ENCODE peak calls at places on chromosomes 6 and 20, in four cellular contexts. One of them, this sample, is unnamed.

GRCh38 chr20:19974621-19975435 is 42.3 kb upstream of the NAA20 start:
- DNase-seq in activated B cell treated with CpG ODN at 0.5 μM for 24 hours: no peak
- DNase-seq in mesothelial cell of epicardium: peak; percentile 76
- DNase-seq in breast epithelium: peak; percentile 82
- DNase-seq in this sample: no peak

GRCh38 chr6:55882731-55883595 is 7.6 kb upstream of the BMP5 start:
- DNase-seq in activated B cell treated with CpG ODN at 0.5 μM for 24 hours: no peak
- DNase-seq in mesothelial cell of epicardium: no peak
- DNase-seq in breast epithelium: no peak
- DNase-seq in this sample: no peak

GRCh38 chr20:10673176-10673830 is 496 bp downstream of the JAG1 start:
- DNase-seq in activated B cell treated with CpG ODN at 0.5 μM for 24 hours: peak; percentile 22
- DNase-seq in mesothelial cell of epicardium: peak; percentile 56
- DNase-seq in breast epithelium: no peak
- DNase-seq in this sample: no peak

GRCh38 chr6:133214267-133214666 is 26.9 kb upstream of the EYA4 start:
- DNase-seq in activated B cell treated with CpG ODN at 0.5 μM for 24 hours: no peak
- DNase-seq in mesothelial cell of epicardium: no peak
- DNase-seq in breast epithelium: no peak
- DNase-seq in this sample: no peak

GRCh38 chr20:57582432-57583288 is 21.8 kb downstream of the PCK1 start:
- DNase-seq in activated B cell treated with CpG ODN at 0.5 μM for 24 hours: no peak
- DNase-seq in mesothelial cell of epicardium: no peak
- DNase-seq in breast epithelium: no peak
- DNase-seq in this sample: no peak

GRCh38 chr20:5120189-5120484 is 379 bp upstream of the PCNA start:
- DNase-seq in activated B cell treated with CpG ODN at 0.5 μM for 24 hours: no peak
- DNase-seq in mesothelial cell of epicardium: no peak
- DNase-seq in breast epithelium: no peak
- DNase-seq in this sample: no peak

GRCh38 chr6:7238900-7239589 is 74.0 kb downstream of the SSR1 start:
- DNase-seq in activated B cell treated with CpG ODN at 0.5 μM for 24 hours: peak; percentile 71
- DNase-seq in mesothelial cell of epicardium: peak; percentile 76
- DNase-seq in breast epithelium: peak; percentile 79
- DNase-seq in this sample: no peak

GRCh38 chr6:149169761-149170359 is 147.7 kb upstream of the TAB2 start:
- DNase-seq in activated B cell treated with CpG ODN at 0.5 μM for 24 hours: no peak
- DNase-seq in mesothelial cell of epicardium: no peak
- DNase-seq in breast epithelium: no peak
- DNase-seq in this sample: no peak

GRCh38 chr6:146613947-146614346 is 15.2 kb downstream of the ADGB start:
- DNase-seq in activated B cell treated with CpG ODN at 0.5 μM for 24 hours: no peak
- DNase-seq in mesothelial cell of epicardium: no peak
- DNase-seq in breast epithelium: no peak
- DNase-seq in this sample: no peak

GRCh38 chr6:44432726-44433125 is 45.2 kb downstream of the CDC5L start:
- DNase-seq in activated B cell treated with CpG ODN at 0.5 μM for 24 hours: no peak
- DNase-seq in mesothelial cell of epicardium: no peak
- DNase-seq in breast epithelium: no peak
- DNase-seq in this sample: no peak

GRCh38 chr6:72943699-72944098 is 281.6 kb downstream of the KHDC1L start:
- DNase-seq in activated B cell treated with CpG ODN at 0.5 μM for 24 hours: no peak
- DNase-seq in mesothelial cell of epicardium: no peak
- DNase-seq in breast epithelium: no peak
- DNase-seq in this sample: no peak

GRCh38 chr6:111260570-111261298 is 173.4 kb downstream of the SLC16A10 start:
- DNase-seq in activated B cell treated with CpG ODN at 0.5 μM for 24 hours: no peak
- DNase-seq in mesothelial cell of epicardium: no peak
- DNase-seq in breast epithelium: no peak
- DNase-seq in this sample: no peak

GRCh38 chr6:122184260-122184934 is 215.1 kb upstream of the HSF2 start:
- DNase-seq in activated B cell treated with CpG ODN at 0.5 μM for 24 hours: no peak
- DNase-seq in mesothelial cell of epicardium: no peak
- DNase-seq in breast epithelium: no peak
- DNase-seq in this sample: no peak

GRCh38 chr20:32509639-32510066 is 75.5 kb downstream of the NOL4L start:
- DNase-seq in activated B cell treated with CpG ODN at 0.5 μM for 24 hours: no peak
- DNase-seq in mesothelial cell of epicardium: no peak
- DNase-seq in breast epithelium: peak; percentile 50
- DNase-seq in this sample: no peak

GRCh38 chr6:41462980-41463930 is 82.9 kb upstream of the FOXP4 start:
- DNase-seq in activated B cell treated with CpG ODN at 0.5 μM for 24 hours: no peak
- DNase-seq in mesothelial cell of epicardium: no peak
- DNase-seq in breast epithelium: peak; percentile 71
- DNase-seq in this sample: no peak

GRCh38 chr20:38649275-38649891 is 47.8 kb downstream of the ARHGAP40 start:
- DNase-seq in activated B cell treated with CpG ODN at 0.5 μM for 24 hours: no peak
- DNase-seq in mesothelial cell of epicardium: no peak
- DNase-seq in breast epithelium: no peak
- DNase-seq in this sample: no peak
- TF ChIP-seq CTCF in activated B cell treated with CpG ODN at 0.5 μM for 24 hours: no peak
- TF ChIP-seq CTCF in mesothelial cell of epicardium: no peak
- TF ChIP-seq CTCF in breast epithelium: no peak
- TF ChIP-seq CTCF in this sample: peak; percentile 44

GRCh38 chr6:167827588-167828324 is 1.0 kb downstream of the AFDN start:
- DNase-seq in activated B cell treated with CpG ODN at 0.5 μM for 24 hours: peak; percentile 46
- DNase-seq in mesothelial cell of epicardium: peak; percentile 64
- DNase-seq in breast epithelium: peak; percentile 49
- DNase-seq in this sample: no peak
- TF ChIP-seq CTCF in activated B cell treated with CpG ODN at 0.5 μM for 24 hours: no peak
- TF ChIP-seq CTCF in mesothelial cell of epicardium: no peak
- TF ChIP-seq CTCF in breast epithelium: no peak
- TF ChIP-seq CTCF in this sample: no peak

GRCh38 chr6:31738048-31738979 is 1.5 kb upstream of the MSH5 start:
- DNase-seq in activated B cell treated with CpG ODN at 0.5 μM for 24 hours: no peak
- DNase-seq in mesothelial cell of epicardium: no peak
- DNase-seq in breast epithelium: peak; percentile 74
- DNase-seq in this sample: no peak
- TF ChIP-seq CTCF in activated B cell treated with CpG ODN at 0.5 μM for 24 hours: no peak
- TF ChIP-seq CTCF in mesothelial cell of epicardium: no peak
- TF ChIP-seq CTCF in breast epithelium: peak; percentile 16
- TF ChIP-seq CTCF in this sample: peak; percentile 21

GRCh38 chr20:35561268-35561667 is 19.4 kb downstream of the ERGIC3 start:
- DNase-seq in activated B cell treated with CpG ODN at 0.5 μM for 24 hours: no peak
- DNase-seq in mesothelial cell of epicardium: no peak
- DNase-seq in breast epithelium: no peak
- DNase-seq in this sample: no peak
- TF ChIP-seq CTCF in activated B cell treated with CpG ODN at 0.5 μM for 24 hours: no peak
- TF ChIP-seq CTCF in mesothelial cell of epicardium: no peak
- TF ChIP-seq CTCF in breast epithelium: no peak
- TF ChIP-seq CTCF in this sample: peak; percentile 52

GRCh38 chr6:10256113-10256690 is 158.7 kb downstream of the TFAP2A start:
- DNase-seq in activated B cell treated with CpG ODN at 0.5 μM for 24 hours: no peak
- DNase-seq in mesothelial cell of epicardium: no peak
- DNase-seq in breast epithelium: no peak
- DNase-seq in this sample: no peak
- TF ChIP-seq CTCF in activated B cell treated with CpG ODN at 0.5 μM for 24 hours: no peak
- TF ChIP-seq CTCF in mesothelial cell of epicardium: peak; percentile 83
- TF ChIP-seq CTCF in breast epithelium: peak; percentile 15
- TF ChIP-seq CTCF in this sample: peak; percentile 19

GRCh38 chr20:1533059-1533458 is 24.4 kb downstream of the SIRPD start:
- DNase-seq in activated B cell treated with CpG ODN at 0.5 μM for 24 hours: no peak
- DNase-seq in mesothelial cell of epicardium: no peak
- DNase-seq in breast epithelium: no peak
- DNase-seq in this sample: no peak
- TF ChIP-seq CTCF in activated B cell treated with CpG ODN at 0.5 μM for 24 hours: no peak
- TF ChIP-seq CTCF in mesothelial cell of epicardium: no peak
- TF ChIP-seq CTCF in breast epithelium: no peak
- TF ChIP-seq CTCF in this sample: no peak

GRCh38 chr6:68196645-68197044 is 438.4 kb upstream of the ADGRB3 start:
- DNase-seq in activated B cell treated with CpG ODN at 0.5 μM for 24 hours: no peak
- DNase-seq in mesothelial cell of epicardium: no peak
- DNase-seq in breast epithelium: no peak
- DNase-seq in this sample: no peak
- TF ChIP-seq CTCF in activated B cell treated with CpG ODN at 0.5 μM for 24 hours: no peak
- TF ChIP-seq CTCF in mesothelial cell of epicardium: no peak
- TF ChIP-seq CTCF in breast epithelium: no peak
- TF ChIP-seq CTCF in this sample: peak; percentile 16

GRCh38 chr20:50348118-50348517 is 157.5 kb downstream of the CEBPB start:
- DNase-seq in activated B cell treated with CpG ODN at 0.5 μM for 24 hours: no peak
- DNase-seq in mesothelial cell of epicardium: no peak
- DNase-seq in breast epithelium: no peak
- DNase-seq in this sample: no peak
- TF ChIP-seq CTCF in activated B cell treated with CpG ODN at 0.5 μM for 24 hours: no peak
- TF ChIP-seq CTCF in mesothelial cell of epicardium: no peak
- TF ChIP-seq CTCF in breast epithelium: no peak
- TF ChIP-seq CTCF in this sample: no peak

DNA sequence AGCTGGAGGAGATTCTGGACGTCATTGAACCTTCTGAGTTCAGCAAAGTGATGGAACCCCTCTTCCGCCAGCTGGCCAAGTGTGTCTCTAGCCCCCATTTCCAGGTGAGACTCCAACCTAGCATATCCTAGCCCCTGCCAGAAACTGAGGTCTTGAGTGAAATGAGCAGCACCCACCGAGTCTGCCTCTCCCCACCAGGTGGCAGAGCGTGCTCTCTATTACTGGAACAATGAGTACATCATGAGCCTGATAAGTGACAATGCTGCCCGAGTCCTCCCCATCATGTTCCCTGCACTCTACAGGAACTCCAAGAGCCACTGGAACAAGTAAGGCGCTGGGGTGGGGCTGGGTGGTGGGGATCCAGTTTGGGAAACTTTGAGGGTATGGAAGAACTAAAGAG is 4.6 kb downstream of the MEA1 start:
- DNase-seq in activated B cell treated with CpG ODN at 0.5 μM for 24 hours: no peak
- DNase-seq in mesothelial cell of epicardium: no peak
- DNase-seq in breast epithelium: no peak
- DNase-seq in this sample: no peak
- TF ChIP-seq CTCF in activated B cell treated with CpG ODN at 0.5 μM for 24 hours: no peak
- TF ChIP-seq CTCF in mesothelial cell of epicardium: no peak
- TF ChIP-seq CTCF in breast epithelium: peak; percentile 25
- TF ChIP-seq CTCF in this sample: peak; percentile 34

This sample was measured in D721Med.